ENCODE peak calls at places on chromosome 12, in six cellular contexts. N, D, O, Q, P and H are unnamed samples.

GRCh38 chr12:67356400-67356799 is 87.2 kb downstream of the CAND1 start:
- DNase-seq in N (no peak), D (no peak), O (no peak), Q (no peak), P (no peak), H (no peak)

GRCh38 chr12:43636706-43637105 is 84.7 kb upstream of the ADAMTS20 start:
- DNase-seq in N (no peak), D (no peak), O (no peak), Q (no peak), P (no peak), H (peak; percentile 56)

GRCh38 chr12:75954076-75954475 is 77.5 kb downstream of the PHLDA1 start:
- DNase-seq in N (peak; percentile 91), D (peak; percentile 84), O (no peak), Q (peak; percentile 78), P (no peak), H (peak; percentile 99)

GRCh38 chr12:9079883-9080673 is 35.6 kb downstream of the A2M start:
- DNase-seq in N (no peak), D (no peak), O (no peak), Q (no peak), P (no peak), H (no peak)

GRCh38 chr12:5171701-5172100 is 128.0 kb downstream of the KCNA5 start:
- DNase-seq in N (peak; percentile 78), D (peak; percentile 78), O (no peak), Q (peak; percentile 47), P (no peak), H (no peak)

GRCh38 chr12:122022393-122023338 is 982 bp downstream of the BCL7A start:
- DNase-seq in N (no peak), D (peak; percentile 70), O (peak; percentile 35), Q (no peak), P (peak; percentile 53), H (no peak)

GRCh38 chr12:29750131-29750927 is 33.4 kb downstream of the TMTC1 start:
- DNase-seq in N (no peak), D (no peak), O (no peak), Q (no peak), P (no peak), H (no peak)

GRCh38 chr12:103529306-103529705 is 33.5 kb upstream of the C12orf42 start:
- DNase-seq in N (peak; percentile 27), D (no peak), O (no peak), Q (no peak), P (no peak), H (no peak)

GRCh38 chr12:26940820-26941219 is 2.5 kb downstream of the FGFR1OP2 start:
- DNase-seq in N (no peak), D (no peak), O (no peak), Q (no peak), P (no peak), H (no peak)

GRCh38 chr12:100661300-100661951 is 87.9 kb downstream of the GAS2L3 start:
- DNase-seq in N (no peak), D (no peak), O (no peak), Q (no peak), P (no peak), H (no peak)